ENCODE peak calls at places on chromosomes 7 and 10, in ten cellular contexts. E is HS-5; G is HepG2; I is memory B cell; F is GM10248; Z is GM18507; P is GM04504; A is stimulated activated CD4-positive, alpha-beta T cell treated with anti-CD3 and anti-CD28 coated beads, Interleukin-1b, Interleukin-23, amount 100 ng/mL, for 48 hours; D is iris pigment epithelial cell; V is NCI-H1105. Q is an unnamed sample.

GRCh38 chr10:1365540-1366082 is 309.4 kb downstream of the WDR37 start:
- DNase-seq in E (no peak), G (no peak), P (no peak), D (no peak), F (no peak), I (no peak), Z (no peak), V (no peak), A (no peak), Q (no peak)

GRCh38 chr10:45580781-45581496 is 91.6 kb downstream of the ZFAND4 start:
- DNase-seq in A (no peak), D (no peak), V (no peak), F (no peak), E (no peak), I (peak), P (no peak), Z (peak), G (no peak), Q (no peak)

GRCh38 chr7:74185016-74185415 is 10.9 kb downstream of the EIF4H start:
- DNase-seq in E (no peak), D (no peak), I (no peak), G (no peak), A (no peak), Z (no peak), F (no peak), P (no peak), V (no peak), Q (no peak)

GRCh38 chr10:110456046-110456445 is 41.7 kb upstream of the DUSP5 start:
- DNase-seq in G (no peak), I (no peak), A (no peak), F (no peak), V (peak), D (no peak), Z (no peak), E (no peak), P (no peak), Q (peak)

GRCh38 chr7:108094375-108094774 is 35.8 kb downstream of the LAMB4 start:
- DNase-seq in Z (no peak), G (no peak), D (peak), V (no peak), I (no peak), F (no peak), A (no peak), E (no peak), P (peak), Q (no peak)

GRCh38 chr7:83798489-83798888 is 149.6 kb upstream of the SEMA3E start:
- DNase-seq in F (peak), G (no peak), E (no peak), V (no peak), I (no peak), Z (no peak), A (no peak), P (no peak), D (no peak), Q (no peak)

GRCh38 chr7:13990319-13990983 is 985 bp upstream of the ETV1 start:
- DNase-seq in P (no peak), V (peak), D (peak), G (peak), A (no peak), E (peak), F (peak), I (peak), Z (no peak), Q (no peak)

GRCh38 chr10:72083234-72084093 is 4.9 kb downstream of the SPOCK2 start:
- DNase-seq in G (no peak), E (no peak), V (no peak), F (no peak), P (no peak), D (no peak), A (no peak), Z (no peak), I (no peak), Q (no peak)

GRCh38 chr7:130989006-130989795 is 255.2 kb upstream of the KLF14 start:
- DNase-seq in Z (no peak), V (no peak), F (no peak), E (no peak), D (no peak), P (no peak), A (no peak), I (no peak), G (no peak), Q (no peak)